ENCODE peak calls at places on chromosomes 16 and 17, in ten cellular contexts. J is body of pancreas, Q is H1, L is adrenal gland, F is A673, I is fibroblast of lung, A is WERI-Rb-1, O is cardiac muscle cell, G is MM.1S, U is dorsolateral prefrontal cortex. H is an unnamed sample.

GRCh38 chr16:53100889-53101288 is 46.1 kb downstream of the CHD9 start:
- DNase-seq in J (no peak), Q (no peak), L (no peak), F (no peak), I (no peak), A (no peak), O (no peak), G (no peak), U (no peak), H (no peak)

GRCh38 chr17:76408037-76408849 is 23.8 kb downstream of the SPHK1 start:
- DNase-seq in J (peak), Q (peak), L (peak), F (peak), I (no peak), A (peak), O (peak), G (peak), U (peak), H (peak)

GRCh38 chr16:83842291-83842690 is 34.5 kb downstream of the HSBP1 start:
- DNase-seq in J (no peak), Q (no peak), L (no peak), F (no peak), I (no peak), A (no peak), O (no peak), G (no peak), U (no peak), H (peak)

GRCh38 chr17:65345261-65346060 is 208.3 kb downstream of the RGS9 start:
- DNase-seq in J (no peak), Q (no peak), L (no peak), F (peak), I (peak), A (no peak), O (no peak), G (no peak), U (no peak), H (no peak)

GRCh38 chr16:58336332-58337089 is 41.7 kb upstream of the PRSS54 start:
- DNase-seq in J (peak), Q (peak), L (peak), F (peak), I (peak), A (peak), O (peak), G (peak), U (peak), H (peak)

GRCh38 chr16:48231675-48232214 is 12.4 kb upstream of the LONP2 start:
- DNase-seq in J (no peak), Q (peak), L (peak), F (peak), I (peak), A (peak), O (peak), G (peak), U (no peak), H (peak)

GRCh38 chr16:83113317-83113716 is 486.5 kb downstream of the CDH13 start:
- DNase-seq in J (no peak), Q (peak), L (peak), F (peak), I (no peak), A (peak), O (peak), G (no peak), U (peak), H (peak)

GRCh38 chr16:57740423-57741071 is 5.0 kb downstream of the KATNB1 start:
- DNase-seq in J (no peak), Q (no peak), L (no peak), F (no peak), I (no peak), A (no peak), O (no peak), G (no peak), U (no peak), H (no peak)

GRCh38 chr16:19005561-19006445 is 22.1 kb downstream of the TMC7 start:
- DNase-seq in J (peak), Q (peak), L (no peak), F (peak), I (peak), A (no peak), O (no peak), G (no peak), U (peak), H (peak)

GRCh38 chr17:77371117-77371887 is 230.5 kb downstream of the SEC14L1 start:
- DNase-seq in J (no peak), Q (no peak), L (no peak), F (no peak), I (peak), A (no peak), O (no peak), G (peak), U (no peak), H (no peak)

GRCh38 chr17:72151565-72152391 is 31.0 kb downstream of the SOX9 start:
- DNase-seq in J (peak), Q (peak), L (peak), F (no peak), I (peak), A (no peak), O (no peak), G (no peak), U (peak), H (peak)

GRCh38 chr17:63491976-63492575 is 15.2 kb downstream of the ACE start:
- DNase-seq in J (no peak), Q (no peak), L (no peak), F (no peak), I (no peak), A (no peak), O (no peak), G (no peak), U (no peak), H (no peak)

GRCh38 chr17:80990921-80991644 is 558 bp upstream of the CHMP6 start:
- DNase-seq in J (no peak), Q (no peak), L (no peak), F (no peak), I (no peak), A (no peak), O (no peak), G (no peak), U (no peak), H (no peak)

GRCh38 chr16:3771513-3771912 is 54.2 kb upstream of the TRAP1 start:
- DNase-seq in J (no peak), Q (no peak), L (no peak), F (no peak), I (no peak), A (no peak), O (no peak), G (no peak), U (no peak), H (no peak)

GRCh38 chr16:1691956-1692355 is 13.9 kb downstream of the JPT2 start:
- DNase-seq in J (no peak), Q (no peak), L (peak), F (peak), I (peak), A (no peak), O (no peak), G (no peak), U (no peak), H (no peak)

GRCh38 chr17:34562387-34562786 is 17.0 kb upstream of the TMEM132E start:
- DNase-seq in J (no peak), Q (no peak), L (no peak), F (no peak), I (no peak), A (no peak), O (no peak), G (peak), U (no peak), H (peak)
- TF ChIP-seq CTCF in J (peak), Q (peak), L (peak), F (peak), I (peak), A (peak), O (peak), G (peak), U (peak), H (peak)

DNA sequence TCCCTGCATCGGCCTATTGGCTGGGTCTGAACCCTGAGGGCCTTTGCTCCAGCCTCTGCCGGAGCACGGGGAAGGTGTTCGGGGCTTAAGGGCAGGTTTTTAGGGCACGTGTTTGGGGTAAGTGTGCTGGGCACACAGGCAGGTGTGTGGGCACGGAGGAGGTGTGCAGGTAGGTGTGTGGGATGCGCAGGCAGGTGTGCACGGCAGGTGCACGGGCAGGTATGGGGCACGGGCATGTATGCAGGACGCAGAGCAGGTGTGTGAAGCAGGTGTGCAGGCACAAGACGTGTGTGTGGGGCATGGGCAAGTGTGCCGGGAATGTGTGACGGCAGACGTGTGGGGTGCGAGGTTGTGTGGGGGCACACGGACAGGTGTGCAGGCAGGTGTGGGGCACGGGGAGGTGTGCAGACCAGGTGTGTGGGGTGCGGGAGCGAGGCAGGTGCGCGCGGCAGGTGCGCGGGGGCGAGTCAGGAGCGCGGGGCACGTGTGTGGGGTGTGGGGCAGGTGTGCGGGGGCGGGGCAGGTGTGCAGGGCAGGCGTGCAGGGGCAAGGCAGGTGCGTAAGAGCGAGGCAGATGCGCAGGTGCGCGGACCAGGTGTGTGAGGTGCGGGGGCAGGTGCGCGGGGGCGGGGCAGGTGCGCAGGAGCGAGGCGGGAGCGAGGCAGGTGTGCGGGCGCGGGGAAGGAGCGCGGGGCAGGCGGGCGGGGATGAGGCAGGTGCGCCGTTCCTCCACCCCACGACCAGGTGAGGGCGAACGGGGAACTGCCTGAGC is 28.6 kb upstream of the METRNL start:
- DNase-seq in J (peak), Q (peak), L (no peak), F (no peak), I (no peak), A (peak), O (no peak), G (peak), U (peak), H (peak)
- H3K4me3 ChIP-seq in J (peak), Q (peak), L (no peak), F (peak), I (peak), A (peak), O (peak), G (peak), U (peak), H (peak)

GRCh38 chr16:31064882-31065461 is 9.1 kb downstream of the ZNF668 start:
- DNase-seq in J (peak), Q (no peak), L (peak), F (peak), I (peak), A (peak), O (no peak), G (no peak), U (no peak), H (no peak)
- H3K27ac ChIP-seq in J (no peak), Q (no peak), L (peak), F (peak), I (peak), A (no peak), O (no peak), G (no peak), U (no peak), H (no peak)

DNA sequence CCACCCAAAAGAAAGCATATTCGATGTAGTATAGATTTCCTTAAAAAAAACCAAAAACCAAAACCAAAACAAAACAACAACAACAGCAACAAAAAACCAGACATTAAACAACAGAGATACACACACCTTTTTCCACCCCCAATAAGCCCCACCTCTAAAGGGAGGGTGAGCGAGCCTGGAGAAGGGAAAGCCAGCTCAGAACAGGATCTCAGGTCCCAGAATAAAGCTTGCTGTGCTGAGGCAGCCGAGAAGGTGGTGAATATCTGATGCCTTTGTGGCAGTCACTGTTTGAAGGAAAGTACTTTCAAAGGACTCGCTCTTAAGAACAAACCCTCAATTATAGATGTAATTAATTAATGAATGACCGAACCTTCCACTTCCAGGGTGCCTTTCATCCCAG is 470 bp downstream of the KRT23 start:
- DNase-seq in J (no peak), Q (no peak), L (no peak), F (no peak), I (no peak), A (no peak), O (no peak), G (no peak), U (no peak), H (peak)
- TF ChIP-seq CTCF in J (no peak), Q (no peak), L (no peak), F (no peak), I (no peak), A (no peak), O (no peak), G (no peak), U (no peak), H (no peak)

H was measured in GM23338.